ENCODE peak calls at places on chromosomes 11 and 22, in nine cellular contexts. R is AG09309; H is Jurkat, Clone E6-1; Z is bronchial epithelial cell; C is colonic mucosa; F is uterus; G is A549; E is AG04449; T is astrocyte of the spinal cord. S is an unnamed sample.

GRCh38 chr11:20937826-20938225 is 268.4 kb downstream of the NELL1 start:
- DNase-seq in R (no peak), Z (no peak), C (no peak), H (no peak), E (no peak), G (no peak), T (no peak), F (no peak), S (no peak)

GRCh38 chr11:59769086-59769485 is 13.9 kb downstream of the STX3 start:
- DNase-seq in R (no peak), T (no peak), F (no peak), G (no peak), E (no peak), H (no peak), Z (no peak), C (no peak), S (no peak)

GRCh38 chr11:33534575-33534974 is 166.1 kb downstream of the C11orf91 start:
- DNase-seq in Z (peak), T (peak), C (no peak), H (no peak), E (no peak), G (no peak), F (no peak), R (no peak), S (no peak)

GRCh38 chr11:545171-545570 is 7.8 kb downstream of the LRRC56 start:
- DNase-seq in F (no peak), C (no peak), Z (no peak), R (no peak), G (no peak), E (no peak), H (no peak), T (no peak), S (no peak)

GRCh38 chr11:1760351-1761109 is 3.2 kb downstream of the CTSD start:
- DNase-seq in F (peak), T (no peak), R (no peak), Z (no peak), E (no peak), G (no peak), C (peak), H (no peak), S (no peak)

GRCh38 chr22:30270841-30271240 is 4.2 kb upstream of the OSM start:
- DNase-seq in E (no peak), G (no peak), R (no peak), F (no peak), H (no peak), T (peak), Z (no peak), C (peak), S (no peak)

GRCh38 chr11:83721286-83721685 is 435.1 kb upstream of the CCDC90B start:
- DNase-seq in H (no peak), T (no peak), R (no peak), C (no peak), G (no peak), Z (peak), F (no peak), E (no peak), S (no peak)

GRCh38 chr22:23684561-23685031 is 6.2 kb upstream of the RGL4 start:
- DNase-seq in F (no peak), Z (no peak), T (no peak), C (no peak), R (no peak), E (no peak), G (no peak), H (no peak), S (no peak)

GRCh38 chr11:94876645-94877445 is 96.5 kb downstream of the CWC15 start:
- DNase-seq in C (peak), R (peak), F (peak), E (peak), G (peak), H (no peak), Z (peak), T (peak), S (peak)

GRCh38 chr11:63858628-63859550 is 20.0 kb downstream of the MARK2 start:
- DNase-seq in Z (no peak), H (no peak), F (peak), E (no peak), T (peak), C (peak), R (no peak), G (peak), S (no peak)

GRCh38 chr11:10604340-10604748 is 35.9 kb upstream of the LYVE1 start:
- DNase-seq in G (no peak), Z (peak), H (peak), E (no peak), C (peak), R (no peak), T (no peak), F (peak), S (no peak)

GRCh38 chr11:132064987-132065620 is 694.7 kb downstream of the NTM start:
- DNase-seq in F (no peak), Z (peak), R (peak), T (peak), E (peak), C (no peak), H (no peak), G (peak), S (peak)

GRCh38 chr11:62757846-62758788 is 3.3 kb upstream of the POLR2G start:
- DNase-seq in T (no peak), Z (no peak), G (no peak), R (no peak), C (no peak), H (no peak), F (no peak), E (no peak), S (no peak)
- H3K4me3 ChIP-seq in T (no peak), Z (no peak), G (no peak), R (no peak), C (no peak), H (no peak), F (no peak), E (no peak), S (no peak)

GRCh38 chr11:45339754-45340519 is 53.8 kb upstream of the SYT13 start:
- DNase-seq in E (no peak), R (peak), H (peak), Z (peak), C (peak), G (peak), T (peak), F (peak), S (peak)
- H3K4me3 ChIP-seq in E (peak), R (no peak), H (peak), Z (no peak), C (no peak), G (peak), T (no peak), F (peak), S (no peak)

DNA sequence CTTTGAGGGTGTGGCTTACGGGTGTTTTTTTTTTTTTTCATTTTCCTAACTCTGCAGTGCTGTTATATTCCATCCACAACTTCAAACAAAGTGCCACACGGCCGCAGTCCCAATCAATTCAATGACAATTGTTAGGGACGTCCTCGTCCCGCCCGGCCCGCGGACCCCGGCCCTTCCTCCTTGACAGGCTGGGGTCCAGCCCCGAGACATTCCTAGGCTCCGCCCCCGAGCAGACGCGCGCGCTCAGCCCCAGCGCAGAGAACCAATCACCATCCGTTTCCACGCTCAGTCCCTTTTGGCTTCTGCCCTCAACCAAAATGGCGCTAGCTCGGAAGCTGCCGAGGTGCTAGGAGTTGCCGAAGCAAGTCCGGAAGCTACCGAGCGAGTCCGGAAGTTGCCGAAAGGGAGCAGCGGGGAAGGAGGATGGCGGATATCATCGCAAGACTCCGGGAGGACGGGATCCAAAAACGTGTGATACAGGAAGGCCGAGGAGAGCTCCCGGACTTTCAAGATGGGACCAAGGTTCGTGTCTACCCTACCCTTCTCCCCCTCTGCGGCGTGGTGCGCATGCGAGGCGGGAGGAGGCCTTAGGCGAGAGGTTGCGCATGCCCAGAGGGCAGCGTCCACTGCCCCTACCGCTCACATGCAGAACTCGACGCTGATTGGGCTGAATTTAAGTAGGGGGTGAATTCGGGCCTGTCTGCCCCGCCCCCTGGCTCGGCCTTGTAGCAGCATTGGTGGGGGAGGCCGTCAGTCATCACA is at the start of gene AIP:
- DNase-seq in R (peak), G (peak), C (peak), H (peak), Z (peak), F (peak), T (peak), E (peak), S (peak)
- H3K4me3 ChIP-seq in R (peak), G (peak), C (peak), H (peak), Z (peak), F (peak), T (peak), E (peak), S (peak)

GRCh38 chr22:20571078-20571503 is 63.7 kb downstream of the MED15 start:
- DNase-seq in G (no peak), Z (no peak), F (no peak), E (no peak), T (no peak), R (no peak), C (no peak), H (no peak), S (no peak)

GRCh38 chr22:20568502-20569058 is 61.2 kb downstream of the MED15 start:
- DNase-seq in E (no peak), C (no peak), F (no peak), H (no peak), G (no peak), Z (no peak), T (no peak), R (no peak), S (no peak)

GRCh38 chr22:20567993-20568417 is 60.6 kb downstream of the MED15 start:
- DNase-seq in R (no peak), C (no peak), F (no peak), G (peak), T (peak), E (no peak), H (no peak), Z (no peak), S (no peak)

GRCh38 chr22:20567371-20567847 is 60.0 kb downstream of the MED15 start:
- DNase-seq in E (no peak), H (no peak), R (no peak), C (no peak), T (peak), Z (peak), F (no peak), G (peak), S (no peak)

DNA sequence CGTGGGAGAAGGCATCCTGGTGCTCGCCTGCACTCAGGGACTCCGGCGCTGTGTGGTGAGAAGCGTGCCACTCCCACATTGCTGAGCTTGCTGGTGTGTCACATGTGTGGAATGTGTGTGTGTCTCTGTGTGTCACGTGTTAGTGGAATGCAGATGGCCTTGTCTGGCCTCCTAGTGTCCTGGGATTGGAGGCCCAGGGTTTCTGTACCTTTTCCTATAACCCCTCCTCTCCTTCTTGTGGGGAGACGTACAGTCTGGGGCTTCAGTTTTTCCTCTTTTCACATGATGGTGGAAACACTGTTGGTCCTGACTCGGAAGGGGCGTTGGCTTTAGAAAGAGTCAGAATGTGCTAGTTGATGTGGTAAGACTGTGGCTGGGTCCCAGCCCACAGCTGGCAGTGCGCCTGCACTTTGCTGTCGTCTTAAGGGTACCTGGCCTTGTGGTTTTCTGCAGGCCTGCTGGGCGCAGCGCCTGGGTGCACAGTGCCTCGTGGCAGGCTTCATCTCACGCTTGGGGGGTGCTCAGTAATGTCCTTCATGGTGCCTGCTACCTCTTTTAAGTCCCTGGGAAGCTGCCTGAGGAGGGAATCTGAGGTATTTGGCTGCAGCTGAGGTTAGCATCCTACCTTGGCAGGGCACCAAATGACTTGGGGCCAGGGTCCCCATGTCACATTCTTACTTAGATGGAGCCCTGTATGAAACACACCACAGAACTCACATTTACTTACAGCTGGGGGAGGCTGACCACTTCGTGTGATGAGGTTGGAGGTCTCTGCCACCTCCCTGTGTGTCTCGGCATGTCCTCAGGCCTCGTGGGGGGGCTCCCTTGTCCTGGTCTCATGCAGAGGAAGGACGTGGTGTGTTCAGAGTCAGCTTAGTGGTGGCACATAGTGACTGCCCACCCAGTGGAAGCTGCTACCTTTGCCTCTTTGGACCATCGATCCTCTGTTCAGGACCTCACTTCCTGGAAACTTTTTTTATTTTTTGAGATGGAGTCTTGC is 61.9 kb downstream of the MED15 start:
- DNase-seq in C (no peak), E (peak), H (peak), R (peak), Z (peak), F (peak), G (peak), T (peak), S (peak)
- H3K4me3 ChIP-seq in C (no peak), E (no peak), H (no peak), R (no peak), Z (no peak), F (no peak), G (no peak), T (no peak), S (no peak)

GRCh38 chr11:128890216-128890542 is 977 bp upstream of the KCNJ5 start:
- DNase-seq in H (no peak), E (no peak), Z (no peak), G (no peak), T (no peak), F (no peak), R (no peak), C (no peak), S (no peak)
- H3K4me3 ChIP-seq in H (no peak), E (peak), Z (peak), G (peak), T (peak), F (peak), R (peak), C (peak), S (peak)

GRCh38 chr22:50677493-50678217 is 5.0 kb downstream of the SHANK3 start:
- DNase-seq in Z (peak), C (no peak), E (no peak), H (no peak), F (no peak), T (no peak), G (no peak), R (no peak), S (no peak)
- H3K4me3 ChIP-seq in Z (no peak), C (no peak), E (no peak), H (no peak), F (no peak), T (no peak), G (no peak), R (no peak), S (no peak)

GRCh38 chr11:47843354-47844060 is 4.6 kb downstream of the NUP160 start:
- DNase-seq in T (no peak), C (no peak), R (no peak), F (no peak), E (no peak), G (no peak), H (no peak), Z (no peak), S (no peak)
- H3K4me3 ChIP-seq in T (no peak), C (no peak), R (no peak), F (no peak), E (no peak), G (no peak), H (no peak), Z (no peak), S (no peak)

GRCh38 chr22:49629586-49630447 is 197.9 kb downstream of the BRD1 start:
- DNase-seq in G (no peak), R (no peak), Z (no peak), H (no peak), E (no peak), F (no peak), C (no peak), T (no peak), S (no peak)

GRCh38 chr22:49633010-49633324 is 194.7 kb downstream of the BRD1 start:
- DNase-seq in R (no peak), T (no peak), G (no peak), C (no peak), E (no peak), Z (no peak), F (no peak), H (no peak), S (no peak)

GRCh38 chr22:49630448-49630946 is 197.2 kb downstream of the BRD1 start:
- DNase-seq in T (no peak), E (no peak), C (no peak), R (no peak), F (no peak), H (no peak), Z (no peak), G (no peak), S (no peak)

GRCh38 chr22:49634006-49634772 is 193.5 kb downstream of the BRD1 start:
- DNase-seq in F (no peak), E (no peak), H (no peak), R (no peak), T (no peak), G (no peak), Z (no peak), C (no peak), S (no peak)

GRCh38 chr22:49632199-49633009 is 195.3 kb downstream of the BRD1 start:
- DNase-seq in H (no peak), Z (peak), F (no peak), G (peak), T (peak), E (no peak), C (peak), R (no peak), S (no peak)
- H3K4me3 ChIP-seq in H (no peak), Z (peak), F (peak), G (peak), T (peak), E (peak), C (peak), R (peak), S (no peak)

GRCh38 chr11:68753300-68753699 is 2.0 kb upstream of the TESMIN start:
- DNase-seq in H (no peak), F (no peak), R (no peak), T (no peak), E (no peak), C (no peak), G (no peak), Z (no peak), S (no peak)
- H3K4me3 ChIP-seq in H (no peak), F (no peak), R (no peak), T (no peak), E (no peak), C (no peak), G (no peak), Z (no peak), S (no peak)

S was measured in HFF-Myc.